ENCODE peak calls at places on chromosomes 4 and X, in eight cellular contexts. One of them, this sample, is unnamed.

GRCh38 chrX:40908857-40909475 is 173.6 kb upstream of the MED14 start:
- DNase-seq in tibial artery: no peak
- DNase-seq in NCI-H510A treated with DMSO at 0.1 percent for 48 hours: no peak
- DNase-seq in HTR-8/SVneo: no peak
- DNase-seq in fibroblast of the conjunctiva: no peak
- DNase-seq in GM04504: no peak
- DNase-seq in GDM1: no peak
- DNase-seq in fibroblast of pulmonary artery: peak
- DNase-seq in this sample: no peak

GRCh38 chrX:15437724-15438123 is 53.5 kb upstream of the VEGFD start:
- DNase-seq in tibial artery: no peak
- DNase-seq in NCI-H510A treated with DMSO at 0.1 percent for 48 hours: no peak
- DNase-seq in HTR-8/SVneo: no peak
- DNase-seq in fibroblast of the conjunctiva: no peak
- DNase-seq in GM04504: no peak
- DNase-seq in GDM1: no peak
- DNase-seq in fibroblast of pulmonary artery: peak
- DNase-seq in this sample: no peak

GRCh38 chr4:2333356-2333841 is 71.5 kb upstream of the MXD4 start:
- DNase-seq in tibial artery: no peak
- DNase-seq in NCI-H510A treated with DMSO at 0.1 percent for 48 hours: no peak
- DNase-seq in HTR-8/SVneo: no peak
- DNase-seq in fibroblast of the conjunctiva: no peak
- DNase-seq in GM04504: no peak
- DNase-seq in GDM1: peak
- DNase-seq in fibroblast of pulmonary artery: no peak
- DNase-seq in this sample: no peak

GRCh38 chrX:617891-618290 is 12.7 kb upstream of the SHOX start:
- DNase-seq in tibial artery: no peak
- DNase-seq in NCI-H510A treated with DMSO at 0.1 percent for 48 hours: no peak
- DNase-seq in HTR-8/SVneo: no peak
- DNase-seq in fibroblast of the conjunctiva: no peak
- DNase-seq in GM04504: no peak
- DNase-seq in GDM1: no peak
- DNase-seq in fibroblast of pulmonary artery: no peak
- DNase-seq in this sample: no peak

GRCh38 chr4:39825741-39826231 is 127.8 kb downstream of the UBE2K start:
- DNase-seq in tibial artery: no peak
- DNase-seq in NCI-H510A treated with DMSO at 0.1 percent for 48 hours: no peak
- DNase-seq in HTR-8/SVneo: no peak
- DNase-seq in fibroblast of the conjunctiva: peak
- DNase-seq in GM04504: no peak
- DNase-seq in GDM1: no peak
- DNase-seq in fibroblast of pulmonary artery: peak
- DNase-seq in this sample: no peak

GRCh38 chr4:101326586-101326985 is 20.7 kb downstream of the PPP3CA start:
- DNase-seq in tibial artery: no peak
- DNase-seq in NCI-H510A treated with DMSO at 0.1 percent for 48 hours: no peak
- DNase-seq in HTR-8/SVneo: no peak
- DNase-seq in fibroblast of the conjunctiva: no peak
- DNase-seq in GM04504: no peak
- DNase-seq in GDM1: no peak
- DNase-seq in fibroblast of pulmonary artery: no peak
- DNase-seq in this sample: no peak

GRCh38 chr4:130705023-130705422 is 1609.1 kb downstream of the C4orf33 start:
- DNase-seq in tibial artery: no peak
- DNase-seq in NCI-H510A treated with DMSO at 0.1 percent for 48 hours: no peak
- DNase-seq in HTR-8/SVneo: no peak
- DNase-seq in fibroblast of the conjunctiva: no peak
- DNase-seq in GM04504: no peak
- DNase-seq in GDM1: no peak
- DNase-seq in fibroblast of pulmonary artery: no peak
- DNase-seq in this sample: no peak

GRCh38 chr4:156686120-156686519 is 285.5 kb downstream of the PDGFC start:
- DNase-seq in tibial artery: no peak
- DNase-seq in NCI-H510A treated with DMSO at 0.1 percent for 48 hours: peak
- DNase-seq in HTR-8/SVneo: no peak
- DNase-seq in fibroblast of the conjunctiva: peak
- DNase-seq in GM04504: peak
- DNase-seq in GDM1: no peak
- DNase-seq in fibroblast of pulmonary artery: peak
- DNase-seq in this sample: no peak

GRCh38 chr4:96183630-96184029 is 343.7 kb downstream of the PDHA2 start:
- DNase-seq in tibial artery: no peak
- DNase-seq in NCI-H510A treated with DMSO at 0.1 percent for 48 hours: peak
- DNase-seq in HTR-8/SVneo: no peak
- DNase-seq in fibroblast of the conjunctiva: no peak
- DNase-seq in GM04504: no peak
- DNase-seq in GDM1: no peak
- DNase-seq in fibroblast of pulmonary artery: no peak
- DNase-seq in this sample: no peak

GRCh38 chr4:152485726-152486276 is 50.1 kb downstream of the FBXW7 start:
- DNase-seq in tibial artery: no peak
- DNase-seq in NCI-H510A treated with DMSO at 0.1 percent for 48 hours: peak
- DNase-seq in HTR-8/SVneo: no peak
- DNase-seq in fibroblast of the conjunctiva: no peak
- DNase-seq in GM04504: peak
- DNase-seq in GDM1: no peak
- DNase-seq in fibroblast of pulmonary artery: peak
- DNase-seq in this sample: no peak

GRCh38 chr4:38601244-38601915 is 62.6 kb upstream of the KLF3 start:
- DNase-seq in tibial artery: peak
- DNase-seq in NCI-H510A treated with DMSO at 0.1 percent for 48 hours: peak
- DNase-seq in HTR-8/SVneo: peak
- DNase-seq in fibroblast of the conjunctiva: peak
- DNase-seq in GM04504: no peak
- DNase-seq in GDM1: no peak
- DNase-seq in fibroblast of pulmonary artery: peak
- DNase-seq in this sample: no peak

GRCh38 chrX:134868766-134869495 is 121.9 kb upstream of the SMIM10 start:
- DNase-seq in tibial artery: no peak
- DNase-seq in NCI-H510A treated with DMSO at 0.1 percent for 48 hours: no peak
- DNase-seq in HTR-8/SVneo: no peak
- DNase-seq in fibroblast of the conjunctiva: peak
- DNase-seq in GM04504: peak
- DNase-seq in GDM1: no peak
- DNase-seq in fibroblast of pulmonary artery: peak
- DNase-seq in this sample: no peak

GRCh38 chr4:39613093-39613656 is 25.5 kb downstream of the SMIM14 start:
- DNase-seq in tibial artery: no peak
- DNase-seq in NCI-H510A treated with DMSO at 0.1 percent for 48 hours: no peak
- DNase-seq in HTR-8/SVneo: no peak
- DNase-seq in fibroblast of the conjunctiva: no peak
- DNase-seq in GM04504: no peak
- DNase-seq in GDM1: no peak
- DNase-seq in fibroblast of pulmonary artery: no peak
- DNase-seq in this sample: no peak

GRCh38 chr4:93467484-93468155 is 360.9 kb upstream of the ATOH1 start:
- DNase-seq in tibial artery: no peak
- DNase-seq in NCI-H510A treated with DMSO at 0.1 percent for 48 hours: peak
- DNase-seq in HTR-8/SVneo: no peak
- DNase-seq in fibroblast of the conjunctiva: no peak
- DNase-seq in GM04504: no peak
- DNase-seq in GDM1: no peak
- DNase-seq in fibroblast of pulmonary artery: no peak
- DNase-seq in this sample: no peak

GRCh38 chr4:56356650-56357049 is 30.6 kb downstream of the AASDH start:
- DNase-seq in tibial artery: no peak
- DNase-seq in NCI-H510A treated with DMSO at 0.1 percent for 48 hours: no peak
- DNase-seq in HTR-8/SVneo: no peak
- DNase-seq in fibroblast of the conjunctiva: no peak
- DNase-seq in GM04504: no peak
- DNase-seq in GDM1: no peak
- DNase-seq in fibroblast of pulmonary artery: no peak
- DNase-seq in this sample: no peak

GRCh38 chr4:168651374-168651773 is 154.5 kb downstream of the PALLD start:
- DNase-seq in tibial artery: no peak
- DNase-seq in NCI-H510A treated with DMSO at 0.1 percent for 48 hours: no peak
- DNase-seq in HTR-8/SVneo: no peak
- DNase-seq in fibroblast of the conjunctiva: no peak
- DNase-seq in GM04504: no peak
- DNase-seq in GDM1: no peak
- DNase-seq in fibroblast of pulmonary artery: no peak
- DNase-seq in this sample: no peak

GRCh38 chr4:139593091-139593564 is 37.1 kb upstream of the SETD7 start:
- DNase-seq in tibial artery: no peak
- DNase-seq in NCI-H510A treated with DMSO at 0.1 percent for 48 hours: no peak
- DNase-seq in HTR-8/SVneo: peak
- DNase-seq in fibroblast of the conjunctiva: no peak
- DNase-seq in GM04504: no peak
- DNase-seq in GDM1: no peak
- DNase-seq in fibroblast of pulmonary artery: peak
- DNase-seq in this sample: no peak

GRCh38 chr4:174284181-174284886 is 623 bp downstream of the CEP44 start:
- DNase-seq in tibial artery: no peak
- DNase-seq in NCI-H510A treated with DMSO at 0.1 percent for 48 hours: no peak
- DNase-seq in HTR-8/SVneo: peak
- DNase-seq in fibroblast of the conjunctiva: peak
- DNase-seq in GM04504: peak
- DNase-seq in GDM1: no peak
- DNase-seq in fibroblast of pulmonary artery: peak
- DNase-seq in this sample: no peak

GRCh38 chr4:128228778-128229457 is 58.7 kb downstream of the PGRMC2 start:
- DNase-seq in tibial artery: no peak
- DNase-seq in NCI-H510A treated with DMSO at 0.1 percent for 48 hours: peak
- DNase-seq in HTR-8/SVneo: no peak
- DNase-seq in fibroblast of the conjunctiva: no peak
- DNase-seq in GM04504: peak
- DNase-seq in GDM1: no peak
- DNase-seq in fibroblast of pulmonary artery: no peak
- DNase-seq in this sample: no peak

GRCh38 chr4:37628977-37629609 is 57.1 kb downstream of the RELL1 start:
- DNase-seq in tibial artery: peak
- DNase-seq in NCI-H510A treated with DMSO at 0.1 percent for 48 hours: no peak
- DNase-seq in HTR-8/SVneo: peak
- DNase-seq in fibroblast of the conjunctiva: peak
- DNase-seq in GM04504: peak
- DNase-seq in GDM1: no peak
- DNase-seq in fibroblast of pulmonary artery: peak
- DNase-seq in this sample: peak

GRCh38 chr4:9867746-9868425 is 86.5 kb downstream of the DRD5 start:
- DNase-seq in tibial artery: no peak
- DNase-seq in NCI-H510A treated with DMSO at 0.1 percent for 48 hours: peak
- DNase-seq in HTR-8/SVneo: no peak
- DNase-seq in fibroblast of the conjunctiva: no peak
- DNase-seq in GM04504: no peak
- DNase-seq in GDM1: no peak
- DNase-seq in fibroblast of pulmonary artery: no peak
- DNase-seq in this sample: no peak

GRCh38 chrX:31038585-31039326 is 33.1 kb downstream of the FTHL17 start:
- DNase-seq in tibial artery: peak
- DNase-seq in NCI-H510A treated with DMSO at 0.1 percent for 48 hours: peak
- DNase-seq in HTR-8/SVneo: peak
- DNase-seq in fibroblast of the conjunctiva: peak
- DNase-seq in GM04504: peak
- DNase-seq in GDM1: no peak
- DNase-seq in fibroblast of pulmonary artery: peak
- DNase-seq in this sample: peak

GRCh38 chr4:52894408-52894807 is 32.3 kb downstream of the RASL11B start:
- DNase-seq in tibial artery: no peak
- DNase-seq in NCI-H510A treated with DMSO at 0.1 percent for 48 hours: no peak
- DNase-seq in HTR-8/SVneo: no peak
- DNase-seq in fibroblast of the conjunctiva: peak
- DNase-seq in GM04504: no peak
- DNase-seq in GDM1: no peak
- DNase-seq in fibroblast of pulmonary artery: no peak
- DNase-seq in this sample: no peak

GRCh38 chr4:8504279-8505007 is 63.9 kb downstream of the TRMT44 start:
- DNase-seq in tibial artery: no peak
- DNase-seq in NCI-H510A treated with DMSO at 0.1 percent for 48 hours: no peak
- DNase-seq in HTR-8/SVneo: no peak
- DNase-seq in fibroblast of the conjunctiva: no peak
- DNase-seq in GM04504: no peak
- DNase-seq in GDM1: no peak
- DNase-seq in fibroblast of pulmonary artery: no peak
- DNase-seq in this sample: no peak

GRCh38 chr4:24209131-24209530 is 319.3 kb upstream of the PPARGC1A start:
- DNase-seq in tibial artery: no peak
- DNase-seq in NCI-H510A treated with DMSO at 0.1 percent for 48 hours: no peak
- DNase-seq in HTR-8/SVneo: no peak
- DNase-seq in fibroblast of the conjunctiva: no peak
- DNase-seq in GM04504: no peak
- DNase-seq in GDM1: no peak
- DNase-seq in fibroblast of pulmonary artery: no peak
- DNase-seq in this sample: no peak

GRCh38 chrX:130002541-130002940 is 20.1 kb downstream of the BCORL1 start:
- DNase-seq in tibial artery: no peak
- DNase-seq in NCI-H510A treated with DMSO at 0.1 percent for 48 hours: no peak
- DNase-seq in HTR-8/SVneo: no peak
- DNase-seq in fibroblast of the conjunctiva: no peak
- DNase-seq in GM04504: no peak
- DNase-seq in GDM1: no peak
- DNase-seq in fibroblast of pulmonary artery: no peak
- DNase-seq in this sample: no peak

GRCh38 chr4:30103455-30103854 is 616.7 kb upstream of the PCDH7 start:
- DNase-seq in tibial artery: no peak
- DNase-seq in NCI-H510A treated with DMSO at 0.1 percent for 48 hours: no peak
- DNase-seq in HTR-8/SVneo: no peak
- DNase-seq in fibroblast of the conjunctiva: no peak
- DNase-seq in GM04504: no peak
- DNase-seq in GDM1: no peak
- DNase-seq in fibroblast of pulmonary artery: peak
- DNase-seq in this sample: no peak

GRCh38 chrX:154748712-154749339 is 2.1 kb downstream of the GAB3 start:
- DNase-seq in tibial artery: no peak
- DNase-seq in NCI-H510A treated with DMSO at 0.1 percent for 48 hours: peak
- DNase-seq in HTR-8/SVneo: no peak
- DNase-seq in fibroblast of the conjunctiva: no peak
- DNase-seq in GM04504: no peak
- DNase-seq in GDM1: peak
- DNase-seq in fibroblast of pulmonary artery: peak
- DNase-seq in this sample: no peak

GRCh38 chrX:100680756-100681155 is 36.8 kb downstream of the SRPX2 start:
- DNase-seq in tibial artery: no peak
- DNase-seq in NCI-H510A treated with DMSO at 0.1 percent for 48 hours: no peak
- DNase-seq in HTR-8/SVneo: no peak
- DNase-seq in fibroblast of the conjunctiva: no peak
- DNase-seq in GM04504: no peak
- DNase-seq in GDM1: no peak
- DNase-seq in fibroblast of pulmonary artery: no peak
- DNase-seq in this sample: no peak

GRCh38 chrX:131830400-131831184 is 192.5 kb upstream of the STK26 start:
- DNase-seq in tibial artery: peak
- DNase-seq in NCI-H510A treated with DMSO at 0.1 percent for 48 hours: peak
- DNase-seq in HTR-8/SVneo: peak
- DNase-seq in fibroblast of the conjunctiva: peak
- DNase-seq in GM04504: peak
- DNase-seq in GDM1: peak
- DNase-seq in fibroblast of pulmonary artery: peak
- DNase-seq in this sample: peak

GRCh38 chr4:110613710-110614109 is 9.2 kb downstream of the PITX2 start:
- DNase-seq in tibial artery: no peak
- DNase-seq in NCI-H510A treated with DMSO at 0.1 percent for 48 hours: no peak
- DNase-seq in HTR-8/SVneo: no peak
- DNase-seq in fibroblast of the conjunctiva: no peak
- DNase-seq in GM04504: no peak
- DNase-seq in GDM1: no peak
- DNase-seq in fibroblast of pulmonary artery: no peak
- DNase-seq in this sample: no peak

GRCh38 chrX:151153086-151153485 is 23.3 kb upstream of the GPR50 start:
- DNase-seq in tibial artery: no peak
- DNase-seq in NCI-H510A treated with DMSO at 0.1 percent for 48 hours: no peak
- DNase-seq in HTR-8/SVneo: peak
- DNase-seq in fibroblast of the conjunctiva: peak
- DNase-seq in GM04504: peak
- DNase-seq in GDM1: no peak
- DNase-seq in fibroblast of pulmonary artery: peak
- DNase-seq in this sample: no peak

GRCh38 chr4:7761720-7762119 is 177.9 kb downstream of the AFAP1 start:
- DNase-seq in tibial artery: peak
- DNase-seq in NCI-H510A treated with DMSO at 0.1 percent for 48 hours: peak
- DNase-seq in HTR-8/SVneo: peak
- DNase-seq in fibroblast of the conjunctiva: peak
- DNase-seq in GM04504: no peak
- DNase-seq in GDM1: peak
- DNase-seq in fibroblast of pulmonary artery: peak
- DNase-seq in this sample: peak

GRCh38 chr4:37453004-37453360 is 208.4 kb downstream of the NWD2 start:
- DNase-seq in tibial artery: no peak
- DNase-seq in NCI-H510A treated with DMSO at 0.1 percent for 48 hours: peak
- DNase-seq in HTR-8/SVneo: peak
- DNase-seq in fibroblast of the conjunctiva: peak
- DNase-seq in GM04504: peak
- DNase-seq in GDM1: no peak
- DNase-seq in fibroblast of pulmonary artery: peak
- DNase-seq in this sample: no peak